ENCODE peak calls at places on chromosomes 16 and 17, in five cellular contexts. One of them, this sample, is unnamed.

GRCh38 chr17:79935197-79935844 is 96.1 kb upstream of the CBX4 start:
- DNase-seq in MM.1S: no peak
- DNase-seq in ascending aorta: no peak
- DNase-seq in testis: no peak
- DNase-seq in GM12878: no peak
- DNase-seq in this sample: no peak

GRCh38 chr17:31321481-31321880 is at the start of gene EVI2A:
- DNase-seq in MM.1S: peak; percentile 97
- DNase-seq in ascending aorta: no peak
- DNase-seq in testis: peak; percentile 31
- DNase-seq in GM12878: peak; percentile 69
- DNase-seq in this sample: no peak

GRCh38 chr17:260031-260791 is 78.8 kb upstream of the DOC2B start:
- DNase-seq in MM.1S: no peak
- DNase-seq in ascending aorta: no peak
- DNase-seq in testis: no peak
- DNase-seq in GM12878: no peak
- DNase-seq in this sample: no peak

GRCh38 chr17:81621494-81622230 is 15.2 kb downstream of the NPLOC4 start:
- DNase-seq in MM.1S: no peak
- DNase-seq in ascending aorta: no peak
- DNase-seq in testis: peak; percentile 86
- DNase-seq in GM12878: no peak
- DNase-seq in this sample: peak; percentile 73

GRCh38 chr16:832652-833336 is 32.3 kb upstream of the GNG13 start:
- DNase-seq in MM.1S: no peak
- DNase-seq in ascending aorta: no peak
- DNase-seq in testis: no peak
- DNase-seq in GM12878: no peak
- DNase-seq in this sample: no peak

GRCh38 chr17:81735181-81736102 is 23.4 kb downstream of the SLC25A10 start:
- DNase-seq in MM.1S: no peak
- DNase-seq in ascending aorta: no peak
- DNase-seq in testis: no peak
- DNase-seq in GM12878: peak; percentile 26
- DNase-seq in this sample: peak; percentile 41

GRCh38 chr16:89738538-89739317 is 17.4 kb downstream of the ZNF276 start:
- DNase-seq in MM.1S: no peak
- DNase-seq in ascending aorta: no peak
- DNase-seq in testis: no peak
- DNase-seq in GM12878: no peak
- DNase-seq in this sample: no peak

GRCh38 chr16:48503779-48504178 is 106.2 kb downstream of the N4BP1 start:
- DNase-seq in MM.1S: no peak
- DNase-seq in ascending aorta: no peak
- DNase-seq in testis: peak; percentile 72
- DNase-seq in GM12878: no peak
- DNase-seq in this sample: peak; percentile 25

GRCh38 chr17:38417210-38417951 is 10.9 kb upstream of the ARHGAP23 start:
- DNase-seq in MM.1S: no peak
- DNase-seq in ascending aorta: no peak
- DNase-seq in testis: peak; percentile 94
- DNase-seq in GM12878: no peak
- DNase-seq in this sample: no peak

GRCh38 chr17:65131946-65132345 is 5.2 kb upstream of the RGS9 start:
- DNase-seq in MM.1S: no peak
- DNase-seq in ascending aorta: no peak
- DNase-seq in testis: no peak
- DNase-seq in GM12878: no peak
- DNase-seq in this sample: no peak

GRCh38 chr17:78324391-78325075 is 35.3 kb downstream of the SOCS3 start:
- DNase-seq in MM.1S: no peak
- DNase-seq in ascending aorta: peak; percentile 53
- DNase-seq in testis: peak; percentile 82
- DNase-seq in GM12878: no peak
- DNase-seq in this sample: peak; percentile 45

GRCh38 chr16:85227924-85228462 is 115.7 kb upstream of the CIBAR2 start:
- DNase-seq in MM.1S: no peak
- DNase-seq in ascending aorta: no peak
- DNase-seq in testis: no peak
- DNase-seq in GM12878: no peak
- DNase-seq in this sample: no peak

GRCh38 chr16:54286330-54287017 is at the start of gene IRX3:
- DNase-seq in MM.1S: no peak
- DNase-seq in ascending aorta: no peak
- DNase-seq in testis: peak; percentile 54
- DNase-seq in GM12878: no peak
- DNase-seq in this sample: peak; percentile 52

GRCh38 chr17:27846042-27846655 is 45.8 kb upstream of the NOS2 start:
- DNase-seq in MM.1S: no peak
- DNase-seq in ascending aorta: no peak
- DNase-seq in testis: peak; percentile 25
- DNase-seq in GM12878: no peak
- DNase-seq in this sample: no peak

DNA sequence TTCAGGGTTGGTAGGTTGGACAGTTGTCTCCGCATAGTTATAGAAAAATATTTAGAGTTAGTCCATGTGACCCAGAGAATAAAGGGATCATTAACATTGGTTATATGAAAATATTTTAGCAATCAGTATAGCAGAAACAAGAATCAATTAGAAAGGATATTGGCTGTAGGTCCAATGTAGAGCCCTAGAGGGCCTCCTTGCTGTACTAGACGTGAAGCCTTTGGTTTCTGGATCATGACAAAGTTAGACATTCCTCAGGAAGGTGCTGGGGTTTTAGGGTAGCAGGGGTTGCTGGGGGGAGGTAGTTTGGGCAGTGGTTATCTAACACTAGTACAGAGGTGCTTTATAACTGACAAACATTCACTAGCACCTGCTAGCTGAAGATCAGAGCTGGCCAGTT is 31.6 kb upstream of the ANKFN1 start:
- DNase-seq in MM.1S: no peak
- DNase-seq in ascending aorta: no peak
- DNase-seq in testis: no peak
- DNase-seq in GM12878: no peak
- DNase-seq in this sample: no peak
- TF ChIP-seq CTCF in MM.1S: no peak
- TF ChIP-seq CTCF in ascending aorta: no peak
- TF ChIP-seq CTCF in testis: no peak
- TF ChIP-seq CTCF in GM12878: no peak
- TF ChIP-seq CTCF in this sample: no peak

GRCh38 chr16:8961811-8962390 is 1.8 kb downstream of the USP7 start:
- DNase-seq in MM.1S: peak; percentile 27
- DNase-seq in ascending aorta: no peak
- DNase-seq in testis: no peak
- DNase-seq in GM12878: no peak
- DNase-seq in this sample: no peak

GRCh38 chr16:8964462-8964861 is 756 bp upstream of the USP7 start:
- DNase-seq in MM.1S: no peak
- DNase-seq in ascending aorta: no peak
- DNase-seq in testis: no peak
- DNase-seq in GM12878: no peak
- DNase-seq in this sample: no peak

GRCh38 chr16:8962393-8963009 is 1.2 kb downstream of the USP7 start:
- DNase-seq in MM.1S: peak; percentile 95
- DNase-seq in ascending aorta: no peak
- DNase-seq in testis: peak; percentile 23
- DNase-seq in GM12878: no peak
- DNase-seq in this sample: no peak

GRCh38 chr16:8963825-8964441 is at the start of gene USP7:
- DNase-seq in MM.1S: peak; percentile 90
- DNase-seq in ascending aorta: peak; percentile 51
- DNase-seq in testis: peak; percentile 91
- DNase-seq in GM12878: no peak
- DNase-seq in this sample: peak; percentile 93

GRCh38 chr16:8963010-8963824 is 489 bp downstream of the USP7 start:
- DNase-seq in MM.1S: no peak
- DNase-seq in ascending aorta: no peak
- DNase-seq in testis: no peak
- DNase-seq in GM12878: no peak
- DNase-seq in this sample: no peak
- H3K27ac ChIP-seq in MM.1S: peak overlapping the region; percentile 84
- H3K27ac ChIP-seq in ascending aorta: peak overlapping the region; percentile 78
- H3K27ac ChIP-seq in testis: peak overlapping the region; percentile 87
- H3K27ac ChIP-seq in GM12878: peak overlapping the region; percentile 85
- H3K27ac ChIP-seq in this sample: peak overlapping the region; percentile 80

DNA sequence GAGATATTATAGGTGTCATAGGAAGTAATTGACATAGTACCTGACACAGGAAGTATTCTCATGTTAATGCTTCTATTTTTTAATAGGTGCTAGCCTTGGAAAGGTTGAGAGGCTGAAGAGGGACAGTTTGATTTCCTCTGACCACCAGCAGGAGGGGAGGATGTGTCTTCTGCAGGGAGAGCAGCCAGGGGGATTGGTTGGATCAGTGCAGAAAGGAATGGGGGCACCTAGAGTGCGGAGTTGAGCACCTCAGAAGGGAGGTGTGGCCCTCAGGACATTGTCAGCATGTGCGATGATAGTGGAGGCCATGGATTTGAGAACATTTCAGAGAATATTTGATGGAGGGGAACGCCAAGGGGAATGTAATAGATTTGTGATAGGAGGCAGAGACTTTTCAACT is 23.4 kb downstream of the HAPSTR1 start:
- DNase-seq in MM.1S: no peak
- DNase-seq in ascending aorta: no peak
- DNase-seq in testis: no peak
- DNase-seq in GM12878: no peak
- DNase-seq in this sample: no peak
- H3K4me1 ChIP-seq in MM.1S: no peaks in the 10 kb centered on the region
- H3K4me1 ChIP-seq in ascending aorta: peaks cover 5% of the 10 kb centered on the region
- H3K4me1 ChIP-seq in testis: peaks cover 22% of the 10 kb centered on the region
- H3K4me1 ChIP-seq in GM12878: peaks cover 3% of the 10 kb centered on the region
- H3K4me1 ChIP-seq in this sample: peaks cover 52% of the 10 kb centered on the region

DNA sequence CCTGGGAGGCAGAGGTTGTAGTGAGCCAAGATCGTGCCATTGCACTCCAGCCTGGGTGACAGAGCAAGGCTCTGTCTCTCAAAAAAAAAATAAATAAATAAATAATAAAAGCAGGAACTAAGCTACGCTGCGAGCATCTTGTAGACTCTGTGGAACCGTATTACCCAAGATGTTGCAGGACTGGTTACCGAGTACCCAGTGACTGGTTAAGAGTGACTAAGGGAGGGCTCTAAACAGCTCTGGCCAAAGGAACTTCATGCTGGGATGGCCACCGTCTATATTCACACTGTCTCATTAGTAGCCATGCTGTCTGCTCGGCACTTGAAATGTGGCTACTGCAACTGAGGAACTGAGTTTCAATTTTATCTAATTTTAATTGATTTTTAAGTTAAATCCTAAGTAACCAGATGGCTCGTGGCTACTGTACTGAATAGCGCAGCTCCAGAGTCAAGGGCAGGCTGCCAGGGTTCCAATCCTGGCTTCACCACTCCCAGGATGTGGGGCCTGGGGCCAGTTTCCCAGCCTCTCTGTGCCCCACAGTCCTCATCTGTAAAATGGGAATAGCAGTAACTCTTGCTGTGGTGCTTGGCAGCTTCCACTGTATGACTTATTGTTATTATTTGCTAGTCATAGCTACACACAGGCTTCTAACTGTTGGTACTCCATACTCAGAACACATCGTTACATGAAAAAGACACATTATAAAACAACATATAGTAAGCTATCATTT is 3.0 kb downstream of the NTAN1 start:
- DNase-seq in MM.1S: no peak
- DNase-seq in ascending aorta: no peak
- DNase-seq in testis: no peak
- DNase-seq in GM12878: no peak
- DNase-seq in this sample: no peak
- TF ChIP-seq CTCF in MM.1S: no peak
- TF ChIP-seq CTCF in ascending aorta: no peak
- TF ChIP-seq CTCF in testis: no peak
- TF ChIP-seq CTCF in GM12878: no peak
- TF ChIP-seq CTCF in this sample: no peak